ENCODE peak calls at places on chromosomes 16 and 17, in six cellular contexts. F is stomach, A is HepG2, R is sigmoid colon, H is transverse colon, E is suprapubic skin. B is an unnamed sample.

GRCh38 chr17:79365836-79366831 is 244.7 kb downstream of the RBFOX3 start:
- DNase-seq in F (no peak), A (no peak), R (no peak), H (no peak), E (peak), B (no peak)

GRCh38 chr17:962650-963049 is 16.9 kb downstream of the NXN start:
- DNase-seq in F (no peak), A (no peak), R (no peak), H (no peak), E (no peak), B (no peak)

GRCh38 chr16:62548095-62548494 is 511.9 kb upstream of the CDH8 start:
- DNase-seq in F (no peak), A (no peak), R (no peak), H (no peak), E (no peak), B (no peak)

GRCh38 chr17:492015-492399 is 139.4 kb upstream of the RPH3AL start:
- DNase-seq in F (no peak), A (no peak), R (no peak), H (no peak), E (no peak), B (no peak)

GRCh38 chr16:23061669-23062068 is 87.6 kb downstream of the USP31 start:
- DNase-seq in F (no peak), A (no peak), R (no peak), H (no peak), E (no peak), B (no peak)

GRCh38 chr16:20611975-20612471 is 35.9 kb upstream of the ACSM2B start:
- DNase-seq in F (peak), A (no peak), R (peak), H (no peak), E (no peak), B (peak)

GRCh38 chr16:24858219-24859041 is 12.7 kb downstream of the SLC5A11 start:
- DNase-seq in F (peak), A (peak), R (peak), H (peak), E (no peak), B (peak)

GRCh38 chr16:31267332-31268032 is 7.7 kb downstream of the ITGAM start:
- DNase-seq in F (no peak), A (no peak), R (no peak), H (no peak), E (no peak), B (no peak)

GRCh38 chr16:65809627-65810026 is 556.9 kb upstream of the CDH5 start:
- DNase-seq in F (no peak), A (no peak), R (no peak), H (no peak), E (no peak), B (no peak)

GRCh38 chr16:11328172-11329079 is 16.8 kb upstream of the RMI2 start:
- DNase-seq in F (peak), A (no peak), R (peak), H (peak), E (no peak), B (peak)

DNA sequence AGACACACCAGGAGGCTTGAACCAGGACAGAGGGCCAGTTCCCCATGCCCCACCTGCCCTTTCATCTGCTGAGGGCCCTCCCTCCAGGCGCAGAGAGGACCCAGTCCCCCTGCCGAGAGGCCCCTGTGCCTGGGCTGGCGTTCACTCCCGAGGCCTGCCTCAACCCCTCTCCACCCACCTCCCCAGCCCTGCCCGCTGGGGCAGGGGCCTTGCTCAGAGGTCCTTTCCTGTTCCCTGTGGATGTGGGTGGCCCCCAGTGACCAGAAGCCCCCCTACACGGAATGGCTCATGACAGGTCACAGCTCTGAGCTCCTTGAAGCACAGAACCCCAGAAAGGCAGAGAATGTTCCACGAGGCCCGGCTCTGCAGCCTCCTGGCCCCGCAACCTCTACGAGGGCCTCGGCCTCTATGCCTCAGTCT is 6.7 kb downstream of the TMC6 start:
- DNase-seq in F (no peak), A (no peak), R (no peak), H (no peak), E (no peak), B (no peak)
- H3K4me3 ChIP-seq in F (no peak), A (no peak), R (no peak), H (no peak), E (no peak), B (no peak)

DNA sequence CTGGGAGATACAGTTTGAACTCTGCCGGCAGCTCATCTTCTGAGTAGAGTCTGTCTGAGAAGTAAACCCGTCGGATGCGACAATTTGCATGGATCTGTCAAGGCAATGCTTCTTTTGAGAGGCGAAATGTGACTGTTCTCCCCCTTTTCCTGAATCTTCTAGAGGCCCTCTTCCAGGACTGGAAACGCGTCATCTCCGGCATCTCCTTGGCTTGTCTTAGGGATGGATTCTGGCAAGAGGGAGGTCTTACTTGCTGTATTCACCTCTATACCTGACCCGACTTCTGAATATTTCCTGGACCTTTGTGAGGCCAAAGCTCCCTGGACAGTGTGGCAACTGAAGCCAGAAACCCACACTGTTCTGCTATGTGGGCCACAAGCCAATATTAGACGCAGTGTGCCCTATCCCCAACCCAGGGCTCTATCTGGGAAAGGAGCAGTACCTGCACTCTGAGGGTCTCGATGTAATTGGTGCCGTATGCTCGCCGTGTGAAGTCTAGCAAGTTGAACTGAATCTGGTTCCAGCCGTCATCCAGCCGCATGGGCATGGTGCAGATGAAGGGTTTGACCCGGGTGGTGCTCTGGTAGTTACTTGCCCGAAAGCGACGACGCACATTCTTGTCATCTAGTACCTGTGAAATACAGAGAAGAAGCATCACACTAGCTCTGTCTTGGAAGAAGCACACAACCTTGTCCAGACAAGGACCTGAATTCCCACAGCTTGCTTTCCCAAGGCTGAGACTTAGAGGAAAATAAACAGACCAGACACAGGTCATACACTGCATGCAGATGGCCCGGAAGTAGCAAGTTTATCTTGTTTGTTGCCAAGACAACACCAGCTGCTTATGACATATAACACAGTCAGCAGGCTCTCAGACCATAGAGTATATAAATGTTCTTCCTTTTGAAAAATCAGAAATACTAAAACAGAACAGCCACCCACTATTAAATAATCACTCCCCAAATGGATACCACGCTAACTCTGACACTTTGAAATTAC is 14.1 kb downstream of the CFAP20 start:
- DNase-seq in F (no peak), A (no peak), R (no peak), H (no peak), E (peak), B (no peak)
- TF ChIP-seq EP300 in F (no peak), A (no peak), R (no peak), H (no peak), E (no peak), B (no peak)

GRCh38 chr16:89473791-89474414 is 16.5 kb downstream of the ANKRD11 start:
- DNase-seq in F (no peak), A (no peak), R (no peak), H (no peak), E (no peak), B (no peak)

GRCh38 chr16:89476811-89477261 is 13.5 kb downstream of the ANKRD11 start:
- DNase-seq in F (no peak), A (no peak), R (no peak), H (no peak), E (no peak), B (no peak)

GRCh38 chr16:89478576-89479221 is 11.7 kb downstream of the ANKRD11 start:
- DNase-seq in F (no peak), A (peak), R (no peak), H (no peak), E (no peak), B (no peak)

GRCh38 chr16:89475144-89475543 is 15.2 kb downstream of the ANKRD11 start:
- DNase-seq in F (no peak), A (no peak), R (no peak), H (no peak), E (no peak), B (no peak)

DNA sequence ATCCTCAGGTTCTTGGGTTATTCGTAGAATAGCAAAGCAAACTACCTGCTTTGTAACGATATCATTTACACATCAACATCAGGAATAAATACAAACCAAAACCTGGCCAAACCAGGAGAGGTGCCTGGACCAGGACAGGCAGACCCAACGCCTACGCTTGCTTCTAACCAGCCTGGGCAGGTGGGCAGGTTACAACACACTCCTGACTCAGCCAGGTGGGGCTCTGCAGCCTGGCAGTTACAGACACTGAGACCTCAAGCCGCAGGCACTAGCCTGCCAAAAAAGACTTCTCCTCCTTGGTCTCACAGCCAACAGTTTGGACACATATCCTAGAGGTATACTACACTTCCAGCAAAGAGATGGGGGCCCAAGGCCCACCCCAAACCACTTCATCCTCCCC is 14.0 kb downstream of the ANKRD11 start:
- DNase-seq in F (peak), A (no peak), R (no peak), H (no peak), E (no peak), B (no peak)
- TF ChIP-seq CTCF in F (no peak), A (no peak), R (no peak), H (no peak), E (no peak), B (no peak)

GRCh38 chr17:57663326-57664070 is 81.6 kb downstream of the CCDC182 start:
- DNase-seq in F (no peak), A (no peak), R (peak), H (no peak), E (no peak), B (no peak)
- H3K4me3 ChIP-seq in F (peak), A (no peak), R (peak), H (no peak), E (peak), B (no peak)

GRCh38 chr16:83513006-83513755 is 294.6 kb upstream of the HSBP1 start:
- DNase-seq in F (no peak), A (no peak), R (no peak), H (no peak), E (no peak), B (no peak)

GRCh38 chr16:83517398-83517797 is 290.4 kb upstream of the HSBP1 start:
- DNase-seq in F (no peak), A (no peak), R (no peak), H (no peak), E (no peak), B (no peak)

GRCh38 chr16:83520596-83520995 is 287.2 kb upstream of the HSBP1 start:
- DNase-seq in F (no peak), A (no peak), R (no peak), H (no peak), E (no peak), B (no peak)

GRCh38 chr16:83510906-83511305 is 296.9 kb upstream of the HSBP1 start:
- DNase-seq in F (no peak), A (no peak), R (no peak), H (no peak), E (no peak), B (no peak)

DNA sequence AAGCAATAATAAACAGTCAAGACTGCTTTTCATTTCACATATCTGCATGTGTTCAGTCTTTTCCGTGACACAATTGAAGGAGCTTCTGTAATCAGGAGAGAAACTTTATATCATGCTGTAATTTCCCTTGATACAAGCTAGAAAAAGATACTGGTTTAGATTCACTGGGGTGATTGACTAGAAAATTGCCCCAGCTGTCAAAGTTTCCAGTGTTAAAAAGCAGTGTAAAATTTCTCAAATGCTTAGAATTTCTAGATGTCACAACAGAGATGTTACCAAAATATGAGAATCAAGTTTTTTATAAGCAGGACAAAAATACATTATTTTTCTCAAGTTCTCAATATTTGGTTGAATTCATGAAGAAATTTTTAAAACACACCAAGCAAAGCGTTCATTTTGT is 292.4 kb upstream of the HSBP1 start:
- DNase-seq in F (no peak), A (no peak), R (no peak), H (no peak), E (no peak), B (no peak)
- TF ChIP-seq EP300 in F (no peak), A (no peak), R (no peak), H (no peak), E (no peak), B (no peak)

GRCh38 chr17:28902819-28903545 is at the start of gene DHRS13:
- DNase-seq in F (peak), A (peak), R (peak), H (peak), E (peak), B (peak)

GRCh38 chr17:28900986-28901726 is 1.7 kb downstream of the DHRS13 start:
- DNase-seq in F (no peak), A (peak), R (no peak), H (no peak), E (peak), B (no peak)

GRCh38 chr17:28904800-28905199 is 1.9 kb upstream of the DHRS13 start:
- DNase-seq in F (no peak), A (no peak), R (no peak), H (no peak), E (no peak), B (no peak)

GRCh38 chr17:28899212-28899815 is 1.8 kb upstream of the FLOT2 start:
- DNase-seq in F (no peak), A (no peak), R (no peak), H (no peak), E (peak), B (no peak)

DNA sequence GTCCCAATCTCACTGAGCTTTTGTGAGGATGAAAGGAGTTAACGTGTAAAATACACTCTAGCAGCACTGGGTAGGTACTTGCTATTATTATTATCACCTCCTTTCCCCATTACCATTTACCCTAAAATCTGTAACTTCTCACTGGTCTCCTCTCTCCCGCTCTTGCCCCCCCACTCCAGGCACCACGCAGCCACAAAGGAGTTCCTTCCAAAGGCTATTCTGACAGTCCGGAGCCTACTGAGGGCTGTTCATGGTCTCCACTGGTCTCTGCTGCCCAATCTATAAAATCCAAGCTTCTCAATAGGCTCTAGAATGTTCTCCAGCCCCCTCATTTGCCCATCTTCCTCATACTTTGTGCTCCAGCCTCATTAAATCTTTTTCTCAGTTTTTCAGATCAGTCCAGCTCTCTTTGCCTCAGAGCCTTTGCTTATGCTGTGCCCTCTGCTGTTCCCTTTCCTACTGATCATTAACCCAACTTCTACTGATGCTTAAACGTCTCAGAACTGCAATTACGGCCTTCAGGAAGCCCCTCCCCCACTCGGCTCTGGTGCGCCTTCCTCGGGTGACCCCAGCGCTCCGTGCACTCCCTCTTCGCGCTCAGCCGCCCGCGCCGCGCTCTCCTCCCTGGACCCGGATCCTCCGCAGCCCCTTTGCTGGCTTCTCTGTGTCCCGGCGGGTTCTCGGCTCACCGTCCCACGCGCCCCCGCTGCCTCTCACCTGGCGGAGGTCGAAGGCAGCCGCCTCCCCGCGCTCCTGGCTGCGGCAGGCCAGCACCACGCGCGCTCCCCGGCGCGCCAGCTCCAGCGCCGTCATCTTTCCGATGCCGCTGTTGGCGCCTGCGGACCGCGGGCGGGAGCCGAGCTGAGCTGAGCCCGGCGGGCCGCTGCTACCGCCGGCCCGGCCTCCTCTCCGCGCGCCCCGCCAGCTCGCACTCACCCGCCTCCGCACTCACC is 737 bp downstream of the DHRS13 start:
- DNase-seq in F (peak), A (no peak), R (no peak), H (peak), E (no peak), B (peak)
- TF ChIP-seq CTCF in F (no peak), A (no peak), R (no peak), H (no peak), E (no peak), B (no peak)

B was measured in ovary.